ENCODE peak calls at places on chromosome X, in five cellular contexts. One of them, this sample, is unnamed.

GRCh38 chrX:153460826-153461225 is 9.6 kb downstream of the HAUS7 start:
- DNase-seq in left lung: no peak
- DNase-seq in omental fat pad: no peak
- DNase-seq in fibroblast of the aortic adventitia: peak
- DNase-seq in epithelial cell of esophagus: peak
- DNase-seq in this sample: peak

GRCh38 chrX:3815896-3816664 is 102.6 kb upstream of the PRKX start:
- DNase-seq in epithelial cell of esophagus: peak
- DNase-seq in left lung: peak
- DNase-seq in omental fat pad: peak
- DNase-seq in fibroblast of the aortic adventitia: peak
- DNase-seq in this sample: peak

GRCh38 chrX:32966956-32967355 is 244.4 kb downstream of the DMD start:
- DNase-seq in omental fat pad: no peak
- DNase-seq in fibroblast of the aortic adventitia: no peak
- DNase-seq in epithelial cell of esophagus: no peak
- DNase-seq in left lung: no peak
- DNase-seq in this sample: no peak

GRCh38 chrX:121010218-121010617 is 24.7 kb upstream of the CT47A1 start:
- DNase-seq in left lung: no peak
- DNase-seq in epithelial cell of esophagus: no peak
- DNase-seq in fibroblast of the aortic adventitia: no peak
- DNase-seq in omental fat pad: no peak
- DNase-seq in this sample: no peak

GRCh38 chrX:64195862-64196261 is 9.6 kb downstream of the AMER1 start:
- DNase-seq in omental fat pad: no peak
- DNase-seq in fibroblast of the aortic adventitia: no peak
- DNase-seq in epithelial cell of esophagus: no peak
- DNase-seq in left lung: no peak
- DNase-seq in this sample: no peak

GRCh38 chrX:53072418-53073114 is 9.6 kb upstream of the TSPYL2 start:
- DNase-seq in epithelial cell of esophagus: no peak
- DNase-seq in omental fat pad: no peak
- DNase-seq in fibroblast of the aortic adventitia: no peak
- DNase-seq in left lung: no peak
- DNase-seq in this sample: no peak

GRCh38 chrX:128634754-128635153 is 582.6 kb upstream of the ACTRT1 start:
- DNase-seq in fibroblast of the aortic adventitia: no peak
- DNase-seq in epithelial cell of esophagus: no peak
- DNase-seq in left lung: no peak
- DNase-seq in omental fat pad: no peak
- DNase-seq in this sample: no peak

GRCh38 chrX:40897768-40898167 is 162.4 kb upstream of the MED14 start:
- DNase-seq in left lung: no peak
- DNase-seq in epithelial cell of esophagus: no peak
- DNase-seq in omental fat pad: no peak
- DNase-seq in fibroblast of the aortic adventitia: no peak
- DNase-seq in this sample: no peak

GRCh38 chrX:19889582-19890342 is 2.4 kb upstream of the SH3KBP1 start:
- DNase-seq in fibroblast of the aortic adventitia: peak
- DNase-seq in epithelial cell of esophagus: peak
- DNase-seq in omental fat pad: peak
- DNase-seq in left lung: no peak
- DNase-seq in this sample: no peak

GRCh38 chrX:138519296-138519695 is 192.2 kb downstream of the FGF13 start:
- DNase-seq in omental fat pad: no peak
- DNase-seq in left lung: no peak
- DNase-seq in epithelial cell of esophagus: peak
- DNase-seq in fibroblast of the aortic adventitia: no peak
- DNase-seq in this sample: peak

GRCh38 chrX:125646195-125646594 is 326.5 kb downstream of the TEX13C start:
- DNase-seq in omental fat pad: no peak
- DNase-seq in fibroblast of the aortic adventitia: no peak
- DNase-seq in left lung: no peak
- DNase-seq in epithelial cell of esophagus: peak
- DNase-seq in this sample: no peak
- TF ChIP-seq CTCF in omental fat pad: no peak
- TF ChIP-seq CTCF in fibroblast of the aortic adventitia: peak
- TF ChIP-seq CTCF in left lung: no peak
- TF ChIP-seq CTCF in epithelial cell of esophagus: peak
- TF ChIP-seq CTCF in this sample: no peak

DNA sequence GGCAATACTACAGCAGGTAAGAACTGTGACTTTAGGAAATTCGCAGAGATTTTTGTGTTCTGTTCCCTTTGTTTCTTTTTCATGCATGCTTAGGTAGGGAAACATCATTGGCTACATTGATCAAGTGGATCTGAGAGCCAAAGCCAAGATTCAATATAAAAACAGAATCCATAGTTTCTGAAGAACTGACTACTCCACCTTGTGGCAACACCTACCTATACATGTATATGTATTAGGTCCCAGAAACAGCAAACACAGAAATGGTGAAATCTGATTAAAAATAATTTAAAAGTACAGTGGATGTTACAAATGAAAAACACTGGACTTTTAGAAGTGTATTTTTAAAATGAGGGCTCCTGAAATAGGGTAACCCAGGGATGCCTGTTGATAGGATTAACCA is 322.6 kb upstream of the MAOA start:
- DNase-seq in epithelial cell of esophagus: peak
- DNase-seq in omental fat pad: no peak
- DNase-seq in fibroblast of the aortic adventitia: no peak
- DNase-seq in left lung: no peak
- DNase-seq in this sample: no peak
- TF ChIP-seq CTCF in epithelial cell of esophagus: peak
- TF ChIP-seq CTCF in omental fat pad: no peak
- TF ChIP-seq CTCF in fibroblast of the aortic adventitia: no peak
- TF ChIP-seq CTCF in left lung: no peak
- TF ChIP-seq CTCF in this sample: peak

DNA sequence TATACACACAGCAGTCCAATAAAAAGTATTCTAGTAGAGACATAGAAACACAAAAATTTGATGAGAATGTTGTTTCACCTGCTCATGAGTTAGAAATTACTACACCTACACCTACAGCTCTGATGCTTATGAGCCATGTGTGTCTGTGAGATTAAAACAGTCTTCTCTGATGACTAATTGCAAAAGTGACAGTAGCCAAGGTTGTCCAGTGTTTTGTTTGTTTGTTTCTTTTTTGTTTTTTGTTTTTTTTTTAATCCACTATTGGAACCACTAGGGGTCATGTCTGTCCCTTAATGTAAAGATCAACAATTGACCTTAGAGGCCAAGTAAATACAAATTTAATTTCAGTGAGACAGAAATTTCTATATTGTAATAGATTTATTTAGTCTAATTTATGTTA is 423.1 kb downstream of the TEX13C start:
- DNase-seq in omental fat pad: no peak
- DNase-seq in fibroblast of the aortic adventitia: no peak
- DNase-seq in epithelial cell of esophagus: no peak
- DNase-seq in left lung: no peak
- DNase-seq in this sample: no peak
- TF ChIP-seq CTCF in omental fat pad: no peak
- TF ChIP-seq CTCF in fibroblast of the aortic adventitia: no peak
- TF ChIP-seq CTCF in epithelial cell of esophagus: no peak
- TF ChIP-seq CTCF in left lung: no peak
- TF ChIP-seq CTCF in this sample: no peak

GRCh38 chrX:13750204-13750603 is 15.7 kb downstream of the OFD1 start:
- DNase-seq in fibroblast of the aortic adventitia: peak
- DNase-seq in omental fat pad: no peak
- DNase-seq in epithelial cell of esophagus: peak
- DNase-seq in left lung: no peak
- DNase-seq in this sample: no peak

GRCh38 chrX:13750812-13751211 is 16.3 kb downstream of the OFD1 start:
- DNase-seq in left lung: no peak
- DNase-seq in epithelial cell of esophagus: no peak
- DNase-seq in fibroblast of the aortic adventitia: no peak
- DNase-seq in omental fat pad: no peak
- DNase-seq in this sample: no peak

GRCh38 chrX:13752141-13752540 is 17.6 kb downstream of the OFD1 start:
- DNase-seq in epithelial cell of esophagus: peak
- DNase-seq in left lung: no peak
- DNase-seq in omental fat pad: no peak
- DNase-seq in fibroblast of the aortic adventitia: no peak
- DNase-seq in this sample: no peak

GRCh38 chrX:13748486-13748885 is 13.9 kb downstream of the OFD1 start:
- DNase-seq in left lung: no peak
- DNase-seq in omental fat pad: no peak
- DNase-seq in epithelial cell of esophagus: no peak
- DNase-seq in fibroblast of the aortic adventitia: no peak
- DNase-seq in this sample: no peak

GRCh38 chrX:13747836-13748235 is 13.3 kb downstream of the OFD1 start:
- DNase-seq in left lung: no peak
- DNase-seq in epithelial cell of esophagus: peak
- DNase-seq in fibroblast of the aortic adventitia: peak
- DNase-seq in omental fat pad: no peak
- DNase-seq in this sample: peak
- TF ChIP-seq CTCF in left lung: peak
- TF ChIP-seq CTCF in epithelial cell of esophagus: peak
- TF ChIP-seq CTCF in fibroblast of the aortic adventitia: peak
- TF ChIP-seq CTCF in omental fat pad: no peak
- TF ChIP-seq CTCF in this sample: no peak

GRCh38 chrX:42978655-42979379 is 200.9 kb upstream of the PPP1R2C start:
- DNase-seq in fibroblast of the aortic adventitia: no peak
- DNase-seq in epithelial cell of esophagus: no peak
- DNase-seq in omental fat pad: no peak
- DNase-seq in left lung: no peak
- DNase-seq in this sample: no peak

GRCh38 chrX:42973321-42973720 is 195.4 kb upstream of the PPP1R2C start:
- DNase-seq in left lung: no peak
- DNase-seq in omental fat pad: no peak
- DNase-seq in fibroblast of the aortic adventitia: no peak
- DNase-seq in epithelial cell of esophagus: no peak
- DNase-seq in this sample: no peak

GRCh38 chrX:42975906-42976305 is 197.9 kb upstream of the PPP1R2C start:
- DNase-seq in omental fat pad: no peak
- DNase-seq in fibroblast of the aortic adventitia: no peak
- DNase-seq in left lung: no peak
- DNase-seq in epithelial cell of esophagus: no peak
- DNase-seq in this sample: no peak

GRCh38 chrX:42976729-42977366 is 198.9 kb upstream of the PPP1R2C start:
- DNase-seq in epithelial cell of esophagus: peak
- DNase-seq in omental fat pad: no peak
- DNase-seq in left lung: no peak
- DNase-seq in fibroblast of the aortic adventitia: peak
- DNase-seq in this sample: no peak
- TF ChIP-seq CTCF in epithelial cell of esophagus: no peak
- TF ChIP-seq CTCF in omental fat pad: no peak
- TF ChIP-seq CTCF in left lung: no peak
- TF ChIP-seq CTCF in fibroblast of the aortic adventitia: no peak
- TF ChIP-seq CTCF in this sample: no peak

GRCh38 chrX:49163555-49164419 is 1.2 kb downstream of the MAGIX start:
- DNase-seq in fibroblast of the aortic adventitia: peak
- DNase-seq in left lung: peak
- DNase-seq in omental fat pad: peak
- DNase-seq in epithelial cell of esophagus: peak
- DNase-seq in this sample: peak

GRCh38 chrX:49164589-49165360 is 2.2 kb downstream of the MAGIX start:
- DNase-seq in omental fat pad: no peak
- DNase-seq in left lung: no peak
- DNase-seq in epithelial cell of esophagus: no peak
- DNase-seq in fibroblast of the aortic adventitia: no peak
- DNase-seq in this sample: no peak

GRCh38 chrX:49166914-49167739 is 4.6 kb downstream of the MAGIX start:
- DNase-seq in left lung: peak
- DNase-seq in fibroblast of the aortic adventitia: peak
- DNase-seq in epithelial cell of esophagus: peak
- DNase-seq in omental fat pad: no peak
- DNase-seq in this sample: no peak

GRCh38 chrX:49167740-49168108 is 4.0 kb upstream of the PLP2 start:
- DNase-seq in epithelial cell of esophagus: no peak
- DNase-seq in fibroblast of the aortic adventitia: no peak
- DNase-seq in omental fat pad: no peak
- DNase-seq in left lung: no peak
- DNase-seq in this sample: no peak

DNA sequence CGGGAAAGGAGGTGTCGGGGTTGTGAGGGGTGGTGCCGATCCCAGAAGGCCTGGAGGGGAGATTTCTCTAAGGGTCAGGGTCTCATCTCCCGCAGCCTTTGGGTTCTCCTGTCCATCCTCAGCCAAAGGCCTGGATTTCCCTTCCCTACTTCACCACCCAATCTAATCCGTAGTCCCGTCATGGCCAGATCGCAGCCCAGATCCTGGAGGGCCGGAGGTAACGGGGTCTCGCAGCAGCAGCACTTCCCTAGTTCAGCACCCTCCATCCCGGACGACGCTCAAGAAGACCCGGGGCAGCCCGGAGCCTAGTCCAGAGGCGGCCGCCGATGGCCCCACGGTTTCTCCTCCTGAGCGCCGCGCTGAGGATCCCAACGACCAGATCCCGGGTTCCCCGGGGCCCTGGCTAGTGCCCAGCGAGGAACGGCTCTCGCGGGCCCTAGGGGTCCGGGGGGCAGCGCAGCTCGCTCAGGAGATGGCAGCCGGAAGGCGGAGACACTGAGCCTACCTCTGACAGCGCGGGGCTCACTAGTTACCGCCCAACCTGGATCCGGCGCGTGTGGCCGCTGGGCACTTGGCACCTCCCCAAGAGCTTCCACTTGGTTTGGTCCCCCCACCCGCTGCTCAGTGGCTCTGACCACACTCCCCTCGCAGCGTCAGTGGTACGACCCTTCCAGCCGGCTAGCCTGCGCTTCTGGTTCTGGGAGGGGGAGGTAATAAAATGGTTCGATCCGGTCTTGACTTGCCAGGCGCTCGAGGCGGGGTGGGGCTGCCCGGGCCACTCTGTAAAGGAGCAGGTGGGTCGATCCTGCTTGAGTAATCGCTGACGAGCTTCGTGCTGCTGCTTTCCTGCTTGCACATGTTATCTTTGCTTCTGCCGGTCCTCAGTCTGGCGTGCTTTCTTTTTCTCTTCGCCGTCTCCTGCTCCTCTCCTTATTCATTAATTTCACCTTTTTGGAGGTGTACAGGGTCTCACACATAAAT is 3.6 kb downstream of the MAGIX start:
- DNase-seq in epithelial cell of esophagus: peak
- DNase-seq in left lung: peak
- DNase-seq in fibroblast of the aortic adventitia: peak
- DNase-seq in omental fat pad: no peak
- DNase-seq in this sample: peak
- TF ChIP-seq CTCF in epithelial cell of esophagus: peak
- TF ChIP-seq CTCF in left lung: no peak
- TF ChIP-seq CTCF in fibroblast of the aortic adventitia: no peak
- TF ChIP-seq CTCF in omental fat pad: no peak
- TF ChIP-seq CTCF in this sample: no peak

GRCh38 chrX:111568356-111568755 is 56.9 kb downstream of the SERTM2 start:
- DNase-seq in omental fat pad: no peak
- DNase-seq in left lung: no peak
- DNase-seq in fibroblast of the aortic adventitia: peak
- DNase-seq in epithelial cell of esophagus: peak
- DNase-seq in this sample: peak
- TF ChIP-seq CTCF in omental fat pad: no peak
- TF ChIP-seq CTCF in left lung: no peak
- TF ChIP-seq CTCF in fibroblast of the aortic adventitia: peak
- TF ChIP-seq CTCF in epithelial cell of esophagus: peak
- TF ChIP-seq CTCF in this sample: peak

GRCh38 chrX:112997991-112998390 is 157.4 kb upstream of the AMOT start:
- DNase-seq in epithelial cell of esophagus: no peak
- DNase-seq in left lung: no peak
- DNase-seq in fibroblast of the aortic adventitia: no peak
- DNase-seq in omental fat pad: no peak
- DNase-seq in this sample: no peak

GRCh38 chrX:113001836-113002235 is 161.2 kb upstream of the AMOT start:
- DNase-seq in left lung: no peak
- DNase-seq in omental fat pad: no peak
- DNase-seq in fibroblast of the aortic adventitia: no peak
- DNase-seq in epithelial cell of esophagus: peak
- DNase-seq in this sample: no peak
- TF ChIP-seq CTCF in left lung: no peak
- TF ChIP-seq CTCF in omental fat pad: no peak
- TF ChIP-seq CTCF in fibroblast of the aortic adventitia: no peak
- TF ChIP-seq CTCF in epithelial cell of esophagus: peak
- TF ChIP-seq CTCF in this sample: no peak

This sample was measured in endothelial cell.